ENCODE peak calls at places on chromosomes 16 and 17, in seven cellular contexts. X is SK-N-SH, D is breast epithelium, K is H1, Y is Panc1, S is stomach, A is sigmoid colon. M is an unnamed sample.

GRCh38 chr17:39738568-39738901 is 797 bp downstream of the GRB7 start:
- DNase-seq in A (no peak), X (no peak), Y (no peak), S (peak), D (peak), K (no peak), M (peak)

GRCh38 chr17:50939542-50939794 is 73.3 kb upstream of the TOB1 start:
- DNase-seq in S (no peak), A (no peak), K (no peak), X (no peak), D (no peak), Y (no peak), M (no peak)

GRCh38 chr16:66554021-66554420 is 1.6 kb downstream of the CKLF start:
- DNase-seq in S (no peak), X (no peak), K (no peak), Y (no peak), D (no peak), A (no peak), M (no peak)

GRCh38 chr17:27782791-27783206 is 17.5 kb downstream of the NOS2 start:
- DNase-seq in D (no peak), S (no peak), X (peak), K (no peak), Y (no peak), A (no peak), M (no peak)

GRCh38 chr16:86953631-86954465 is 363.3 kb downstream of the C16orf95 start:
- DNase-seq in Y (no peak), D (no peak), S (no peak), A (peak), K (no peak), X (no peak), M (no peak)

GRCh38 chr16:47132310-47132709 is 11.4 kb downstream of the NETO2 start:
- DNase-seq in X (no peak), K (no peak), Y (no peak), D (no peak), A (no peak), S (no peak), M (no peak)

GRCh38 chr16:16027728-16028310 is 78.4 kb downstream of the ABCC1 start:
- DNase-seq in A (no peak), S (peak), X (no peak), D (no peak), Y (no peak), K (no peak), M (no peak)

GRCh38 chr16:69796285-69797118 is 34.4 kb downstream of the WWP2 start:
- DNase-seq in Y (peak), S (no peak), K (no peak), X (peak), A (peak), D (no peak), M (no peak)

GRCh38 chr17:18233803-18234518 is 8.5 kb downstream of the LLGL1 start:
- DNase-seq in A (no peak), Y (no peak), D (no peak), S (no peak), K (no peak), X (no peak), M (no peak)

GRCh38 chr17:72974605-72975232 is 117.8 kb downstream of the SLC39A11 start:
- DNase-seq in S (no peak), D (no peak), A (no peak), X (no peak), Y (peak), K (no peak), M (no peak)

GRCh38 chr16:83727018-83727417 is 80.8 kb upstream of the HSBP1 start:
- DNase-seq in D (no peak), S (no peak), K (no peak), X (no peak), Y (no peak), A (no peak), M (no peak)

GRCh38 chr16:63596716-63597115 is 1525.1 kb downstream of the CDH11 start:
- DNase-seq in Y (no peak), S (no peak), A (no peak), X (no peak), D (no peak), K (no peak), M (no peak)

GRCh38 chr17:78618264-78619066 is 41.3 kb upstream of the DNAH17 start:
- DNase-seq in S (no peak), X (no peak), A (no peak), D (no peak), Y (no peak), K (no peak), M (peak)

GRCh38 chr17:6796017-6796886 is 20.2 kb downstream of the FBXO39 start:
- DNase-seq in S (no peak), X (no peak), K (no peak), A (no peak), Y (no peak), D (no peak), M (no peak)

GRCh38 chr16:65825191-65825856 is 541.2 kb upstream of the CDH5 start:
- DNase-seq in X (no peak), Y (no peak), A (no peak), K (no peak), S (no peak), D (no peak), M (no peak)

GRCh38 chr16:88842308-88842756 is 14.4 kb downstream of the GALNS start:
- DNase-seq in D (no peak), S (no peak), X (no peak), K (no peak), Y (no peak), A (no peak), M (no peak)

GRCh38 chr17:78528541-78528940 is 48.7 kb downstream of the DNAH17 start:
- DNase-seq in S (no peak), Y (no peak), K (no peak), X (no peak), A (peak), D (no peak), M (peak)

GRCh38 chr17:29590261-29590978 is 972 bp upstream of the GIT1 start:
- DNase-seq in K (no peak), S (no peak), A (peak), X (no peak), D (no peak), Y (no peak), M (peak)

GRCh38 chr17:44322236-44322895 is 2.3 kb downstream of the SLC25A39 start:
- DNase-seq in S (no peak), A (no peak), D (no peak), K (no peak), Y (no peak), X (no peak), M (no peak)

GRCh38 chr17:67891481-67892119 is 66.3 kb downstream of the BPTF start:
- DNase-seq in A (no peak), K (no peak), X (peak), D (no peak), Y (no peak), S (no peak), M (no peak)

GRCh38 chr17:72565758-72566157 is 444.9 kb downstream of the SOX9 start:
- DNase-seq in D (no peak), Y (no peak), K (no peak), S (no peak), X (no peak), A (no peak), M (peak)

GRCh38 chr16:58201163-58201562 is 3.3 kb upstream of the CSNK2A2 start:
- DNase-seq in K (no peak), X (no peak), Y (no peak), S (no peak), A (no peak), D (no peak), M (no peak)

GRCh38 chr16:1345087-1345486 is 6.6 kb downstream of the TSR3 start:
- DNase-seq in Y (no peak), S (no peak), X (no peak), D (no peak), K (no peak), A (no peak), M (no peak)

GRCh38 chr17:40121886-40122465 is at the start of gene MSL1:
- DNase-seq in X (peak), A (peak), D (peak), S (peak), Y (no peak), K (no peak), M (peak)

GRCh38 chr17:57949649-57950048 is 5.6 kb downstream of the CUEDC1 start:
- DNase-seq in Y (no peak), X (no peak), S (no peak), D (no peak), A (peak), K (no peak), M (no peak)

GRCh38 chr17:45812102-45812501 is 28.0 kb downstream of the CRHR1 start:
- DNase-seq in X (no peak), D (no peak), K (no peak), A (no peak), Y (no peak), S (no peak), M (no peak)

GRCh38 chr16:15446901-15447300 is 12.5 kb downstream of the BMERB1 start:
- DNase-seq in X (no peak), A (no peak), S (no peak), Y (no peak), K (no peak), D (no peak), M (no peak)

GRCh38 chr16:12833939-12834338 is 30.3 kb upstream of the CPPED1 start:
- DNase-seq in X (peak), S (no peak), A (no peak), D (no peak), K (peak), Y (no peak), M (no peak)

GRCh38 chr16:84434800-84435199 is 66.5 kb downstream of the ATP2C2 start:
- DNase-seq in A (no peak), K (no peak), D (no peak), Y (no peak), X (no peak), S (no peak), M (no peak)

GRCh38 chr16:70694088-70694487 is 8.2 kb upstream of the MTSS2 start:
- DNase-seq in S (no peak), D (no peak), Y (peak), K (peak), A (no peak), X (no peak), M (no peak)

GRCh38 chr17:27294689-27295630 is 1.0 kb downstream of the WSB1 start:
- DNase-seq in K (no peak), A (peak), S (peak), D (no peak), Y (peak), X (peak), M (no peak)

GRCh38 chr17:37701424-37702020 is 43.3 kb downstream of the HNF1B start:
- DNase-seq in D (no peak), S (peak), X (peak), A (no peak), Y (no peak), K (no peak), M (no peak)

GRCh38 chr16:21301168-21301894 is 23.2 kb upstream of the CRYM start:
- DNase-seq in D (peak), A (peak), K (peak), Y (peak), X (peak), S (peak), M (peak)

GRCh38 chr16:75250089-75250808 is 1.2 kb downstream of the BCAR1 start:
- DNase-seq in D (no peak), Y (no peak), X (no peak), S (peak), K (no peak), A (no peak), M (no peak)

GRCh38 chr16:13953501-13953900 is 33.5 kb downstream of the ERCC4 start:
- DNase-seq in X (no peak), D (no peak), Y (no peak), S (no peak), K (no peak), A (no peak), M (no peak)

GRCh38 chr17:16313159-16314090 is 39.8 kb downstream of the CENPV start:
- DNase-seq in S (no peak), K (no peak), A (no peak), Y (no peak), D (no peak), X (no peak), M (no peak)

GRCh38 chr16:86662740-86663139 is 84.4 kb downstream of the FOXL1 start:
- DNase-seq in Y (no peak), X (no peak), K (no peak), S (no peak), D (no peak), A (no peak), M (no peak)

GRCh38 chr17:15446036-15446435 is 21.4 kb downstream of the CDRT4 start:
- DNase-seq in Y (no peak), K (no peak), S (no peak), X (no peak), A (peak), D (no peak), M (no peak)

DNA sequence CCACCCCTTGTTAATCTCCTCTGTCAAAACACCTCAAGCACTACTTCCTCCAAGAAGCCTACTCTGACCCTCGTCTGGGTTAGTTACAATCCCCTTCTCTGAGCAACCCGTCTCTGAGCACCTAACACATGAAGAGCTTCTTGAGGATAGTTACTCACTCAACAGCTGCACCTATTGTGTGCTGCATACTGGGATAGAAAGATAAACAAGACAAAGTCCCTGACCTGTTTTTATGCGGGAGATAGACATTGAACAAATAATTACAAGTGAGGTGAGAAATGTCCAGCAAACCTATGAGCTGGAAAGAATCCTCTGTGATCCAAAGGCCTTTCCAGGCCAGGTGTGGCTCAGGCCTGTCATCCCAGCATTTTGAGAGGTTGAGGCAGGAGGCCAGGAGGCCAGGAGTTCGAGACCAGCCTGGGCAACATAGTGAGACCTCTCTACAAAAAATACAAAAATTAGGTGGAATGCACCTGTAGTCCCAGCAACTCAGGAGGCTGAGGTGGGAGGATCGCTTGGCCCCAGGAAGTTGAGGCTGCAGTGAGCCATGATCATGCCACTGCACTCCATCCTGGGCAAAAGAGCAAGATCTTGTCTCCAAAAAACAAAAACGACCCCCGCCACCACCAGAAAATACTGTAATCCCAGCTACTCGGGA is 5.5 kb upstream of the ZNF771 start:
- DNase-seq in D (no peak), S (no peak), A (no peak), K (no peak), Y (no peak), X (no peak), M (no peak)
- TF ChIP-seq POLR2AphosphoS5 in D (no peak), S (no peak), A (no peak), K (no peak), Y (no peak), X (no peak), M (no peak)

DNA sequence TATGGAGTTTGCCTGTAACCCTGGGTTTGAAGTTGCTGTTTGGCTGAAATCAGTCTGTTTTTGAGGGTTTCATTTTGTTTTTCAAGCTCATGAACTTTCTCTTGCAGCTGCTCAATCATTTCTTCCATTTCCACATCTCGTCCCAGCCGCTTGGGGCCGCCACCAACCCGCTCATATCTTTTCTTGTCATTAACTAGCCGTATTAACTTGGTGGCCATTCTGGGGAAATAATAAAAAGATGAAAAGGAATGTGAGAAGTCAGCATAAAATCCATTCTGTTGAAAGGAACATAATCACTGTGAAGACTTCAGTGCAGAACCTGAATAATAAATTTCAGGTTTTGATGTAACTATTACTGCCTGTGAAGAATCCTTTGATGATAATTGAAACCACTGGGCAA is 11.5 kb downstream of the RPGRIP1L start:
- DNase-seq in Y (no peak), A (no peak), D (no peak), K (no peak), S (no peak), X (no peak), M (no peak)
- TF ChIP-seq CTCF in Y (peak), A (no peak), D (no peak), K (peak), S (no peak), X (no peak), M (no peak)

GRCh38 chr17:80738020-80738380 is 193.4 kb downstream of the RPTOR start:
- DNase-seq in D (no peak), K (no peak), Y (no peak), X (no peak), S (no peak), A (no peak), M (no peak)

GRCh38 chr17:80738987-80739730 is 194.5 kb downstream of the RPTOR start:
- DNase-seq in K (no peak), X (no peak), A (no peak), D (no peak), Y (no peak), S (no peak), M (no peak)

GRCh38 chr17:80742091-80742490 is 197.5 kb downstream of the RPTOR start:
- DNase-seq in Y (no peak), S (no peak), K (no peak), A (no peak), D (no peak), X (no peak), M (no peak)

GRCh38 chr17:80737106-80738019 is 192.7 kb downstream of the RPTOR start:
- DNase-seq in X (no peak), S (no peak), K (no peak), A (no peak), Y (no peak), D (no peak), M (peak)

GRCh38 chr17:80738406-80738805 is 193.8 kb downstream of the RPTOR start:
- DNase-seq in D (no peak), X (no peak), Y (no peak), S (no peak), A (no peak), K (no peak), M (no peak)
- TF ChIP-seq POLR2AphosphoS5 in D (no peak), X (no peak), Y (no peak), S (no peak), A (no peak), K (no peak), M (no peak)

DNA sequence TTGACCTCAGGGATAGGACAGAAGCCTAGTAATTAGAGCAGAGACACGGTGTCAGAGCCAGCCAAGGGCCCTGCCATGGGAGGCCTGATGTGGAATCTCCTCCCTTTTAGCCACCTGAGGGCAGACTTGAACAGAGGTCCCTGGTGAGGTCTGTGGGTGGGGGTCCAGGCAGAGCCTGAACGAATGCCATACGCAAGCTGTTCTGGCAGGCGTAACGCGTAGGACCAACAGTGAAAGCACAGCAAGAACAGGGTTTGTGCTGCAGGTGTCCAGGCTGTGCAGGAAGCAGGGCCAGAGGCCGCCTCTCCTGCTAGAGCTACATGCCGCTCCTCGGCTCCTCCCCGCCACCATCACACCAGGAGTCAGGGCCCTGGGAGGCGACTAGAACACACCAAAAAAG is 81.9 kb upstream of the TBX2 start:
- DNase-seq in Y (no peak), K (no peak), D (no peak), S (no peak), X (no peak), A (no peak), M (peak)
- TF ChIP-seq CTCF in Y (no peak), K (peak), D (no peak), S (no peak), X (no peak), A (no peak), M (no peak)

GRCh38 chr17:69864531-69864930 is 210.5 kb upstream of the KCNJ16 start:
- DNase-seq in A (no peak), X (no peak), Y (no peak), D (no peak), K (no peak), S (no peak), M (no peak)

GRCh38 chr17:69854381-69854780 is 220.6 kb upstream of the KCNJ16 start:
- DNase-seq in Y (no peak), D (no peak), A (no peak), S (no peak), X (no peak), K (no peak), M (no peak)

GRCh38 chr17:69857412-69857835 is 217.6 kb upstream of the KCNJ16 start:
- DNase-seq in D (no peak), X (no peak), K (no peak), S (no peak), Y (peak), A (no peak), M (no peak)

GRCh38 chr17:69858460-69858859 is 216.6 kb upstream of the KCNJ16 start:
- DNase-seq in S (no peak), D (no peak), A (no peak), Y (no peak), X (no peak), K (no peak), M (no peak)

GRCh38 chr17:69860142-69860680 is 214.8 kb upstream of the KCNJ16 start:
- DNase-seq in D (no peak), A (no peak), X (no peak), Y (no peak), K (no peak), S (no peak), M (no peak)
- TF ChIP-seq POLR2AphosphoS5 in D (no peak), A (no peak), X (no peak), Y (no peak), K (no peak), S (no peak), M (no peak)

GRCh38 chr16:11561440-11561797 is 25.3 kb downstream of the LITAF start:
- DNase-seq in K (no peak), A (no peak), D (no peak), Y (no peak), X (no peak), S (no peak), M (no peak)
- TF ChIP-seq CTCF in K (no peak), A (no peak), D (no peak), Y (no peak), X (no peak), S (no peak), M (no peak)

GRCh38 chr16:52071101-52071500 is 475.8 kb downstream of the TOX3 start:
- DNase-seq in K (no peak), S (no peak), Y (no peak), D (no peak), A (no peak), X (no peak), M (no peak)

GRCh38 chr16:52077656-52078055 is 469.3 kb downstream of the TOX3 start:
- DNase-seq in S (no peak), D (no peak), K (no peak), A (no peak), X (no peak), Y (no peak), M (no peak)

GRCh38 chr16:52078716-52079655 is 468.0 kb downstream of the TOX3 start:
- DNase-seq in Y (no peak), X (no peak), S (no peak), A (no peak), K (no peak), D (no peak), M (no peak)

GRCh38 chr16:52074133-52074532 is 472.8 kb downstream of the TOX3 start:
- DNase-seq in K (no peak), Y (no peak), S (no peak), A (no peak), X (no peak), D (no peak), M (no peak)

GRCh38 chr16:52076332-52077115 is 470.4 kb downstream of the TOX3 start:
- DNase-seq in S (no peak), A (no peak), X (no peak), D (no peak), Y (no peak), K (no peak), M (no peak)
- TF ChIP-seq POLR2AphosphoS5 in S (no peak), A (no peak), X (no peak), D (no peak), Y (no peak), K (no peak), M (no peak)